ENCODE peak calls at places on chromosomes 12 and 14, in seven cellular contexts. O, J, Z, N, Y, T and C are unnamed samples.
A peak's percentile ranks its signal among the peaks of the same experiment; 100 is the strongest.

GRCh38 chr12:82756303-82756702 is 69.6 kb downstream of the TMTC2 start:
- DNase-seq in O (no peak), T (peak; percentile 39), J (no peak), Z (no peak), N (no peak), Y (no peak), C (no peak)

GRCh38 chr12:117236456-117237001 is 46.3 kb upstream of the FBXO21 start:
- DNase-seq in Y (peak; percentile 84), O (peak; percentile 71), Z (no peak), N (peak; percentile 88), T (peak; percentile 96), J (peak; percentile 45), C (peak; percentile 89)

GRCh38 chr14:104263671-104264358 is 125.4 kb downstream of the KIF26A start:
- DNase-seq in Z (no peak), Y (no peak), J (no peak), O (peak; percentile 46), N (no peak), T (peak; percentile 16), C (no peak)

GRCh38 chr12:69873429-69873828 is 48.4 kb downstream of the MYRFL start:
- DNase-seq in J (peak; percentile 87), Y (no peak), T (no peak), O (no peak), N (no peak), Z (no peak), C (peak; percentile 51)

GRCh38 chr14:50954811-50955372 is 10.6 kb upstream of the PYGL start:
- DNase-seq in O (no peak), J (peak; percentile 85), Y (peak; percentile 51), T (no peak), N (peak; percentile 58), Z (no peak), C (peak; percentile 82)

GRCh38 chr12:131348226-131349010 is 362.5 kb upstream of the SFSWAP start:
- DNase-seq in Z (no peak), T (no peak), N (no peak), O (no peak), J (no peak), Y (no peak), C (no peak)

GRCh38 chr14:68979021-68979721 is at the start of gene ACTN1:
- DNase-seq in Z (peak; percentile 98), N (peak; percentile 97), J (peak; percentile 98), O (peak; percentile 98), T (peak; percentile 97), Y (peak; percentile 94), C (peak; percentile 98)

GRCh38 chr12:68746572-68747180 is 700 bp downstream of the SLC35E3 start:
- DNase-seq in O (peak; percentile 78), Y (peak; percentile 83), T (peak; percentile 55), Z (peak; percentile 89), J (peak; percentile 73), N (peak; percentile 67), C (peak; percentile 68)

GRCh38 chr12:102480401-102480800 is at the start of gene IGF1:
- DNase-seq in T (no peak), Y (peak; percentile 41), N (no peak), Z (no peak), J (peak; percentile 82), O (no peak), C (no peak)

GRCh38 chr14:68363841-68364711 is 428.8 kb downstream of the ZFP36L1 start:
- DNase-seq in Z (no peak), T (peak; percentile 74), N (peak; percentile 69), O (peak; percentile 80), Y (peak; percentile 56), J (peak; percentile 56), C (no peak)

DNA sequence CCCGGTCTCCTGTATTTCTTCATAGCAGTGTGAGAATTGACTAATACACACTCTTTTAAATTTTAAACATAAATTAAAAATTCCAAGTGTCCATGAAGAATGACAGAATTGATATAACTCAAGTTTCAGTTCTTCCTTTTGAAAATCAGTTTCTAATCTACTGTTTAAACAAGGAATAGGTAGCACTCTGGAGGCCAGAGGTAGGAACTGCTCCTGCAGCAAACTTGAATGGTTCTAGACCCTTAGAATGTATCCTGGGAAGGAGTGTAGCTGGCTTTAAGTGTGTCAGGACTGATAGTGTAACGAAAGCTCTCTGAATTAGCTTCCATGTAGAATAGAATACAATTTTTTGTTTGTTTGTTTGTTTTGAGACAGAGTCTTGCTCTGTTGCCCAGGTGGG is 76.8 kb downstream of the AKAP6 start:
- DNase-seq in O (no peak), Y (no peak), T (no peak), N (no peak), Z (no peak), J (no peak), C (no peak)
- TF ChIP-seq CTCF in O (no peak), Y (no peak), T (peak; percentile 33), N (no peak), Z (no peak), J (no peak), C (peak; percentile 21)

GRCh38 chr14:21258194-21258888 is 10.9 kb downstream of the HNRNPC start:
- DNase-seq in Z (no peak), T (no peak), Y (no peak), O (no peak), N (no peak), J (no peak), C (no peak)

GRCh38 chr14:21256539-21257394 is 12.5 kb downstream of the HNRNPC start:
- DNase-seq in J (no peak), T (no peak), Y (no peak), N (no peak), O (no peak), Z (no peak), C (no peak)

GRCh38 chr14:21257395-21258193 is 11.6 kb downstream of the HNRNPC start:
- DNase-seq in O (no peak), Y (no peak), Z (no peak), N (no peak), J (no peak), T (no peak), C (no peak)

GRCh38 chr14:21261824-21262223 is 7.4 kb downstream of the HNRNPC start:
- DNase-seq in O (no peak), J (no peak), T (no peak), Z (no peak), Y (no peak), N (no peak), C (no peak)

GRCh38 chr14:21258889-21259787 is 10.1 kb downstream of the HNRNPC start:
- DNase-seq in J (no peak), O (no peak), N (no peak), Z (no peak), T (no peak), Y (no peak), C (no peak)
- H3K4me1 ChIP-seq in J (peaks cover 19% of the 10 kb centered on the region), O (peaks cover 91% of the 10 kb centered on the region), N (peaks cover 34% of the 10 kb centered on the region), Z (peaks cover 81% of the 10 kb centered on the region), T (peaks cover 2% of the 10 kb centered on the region), Y (peaks cover 43% of the 10 kb centered on the region), C (peaks cover 15% of the 10 kb centered on the region)

GRCh38 chr12:27566159-27566558 is 42.2 kb downstream of the PPFIBP1 start:
- DNase-seq in Z (no peak), O (no peak), Y (no peak), J (no peak), T (no peak), N (no peak), C (peak; percentile 27)
- TF ChIP-seq CTCF in Z (no peak), O (no peak), Y (no peak), J (no peak), T (no peak), N (no peak), C (peak; percentile 51)

GRCh38 chr12:112974904-112975303 is 3.4 kb upstream of the OAS2 start:
- DNase-seq in N (no peak), J (no peak), O (no peak), Y (no peak), Z (peak; percentile 40), T (no peak), C (no peak)
- H3K4me1 ChIP-seq in N (no peaks in the 10 kb centered on the region), J (peaks cover 16% of the 10 kb centered on the region), O (peaks cover 21% of the 10 kb centered on the region), Y (no peaks in the 10 kb centered on the region), Z (peaks cover 22% of the 10 kb centered on the region), T (no peaks in the 10 kb centered on the region), C (peaks cover 14% of the 10 kb centered on the region)